ENCODE peak calls at places on chromosomes 5 and 9, in seven cellular contexts. D is sciatic nerve; F is activated CD8-positive, alpha-beta memory T cell treated with anti-CD3 and anti-CD28 coated beads for 4 hours; A is AG20443; M is CD8-positive, alpha-beta memory T cell; L is NAMALWA; H is Calu3. C is an unnamed sample.

GRCh38 chr5:14871573-14872069 is at the start of gene ANKH:
- DNase-seq in D (peak), F (peak), H (peak), A (peak), L (peak), M (peak), C (peak)

GRCh38 chr5:177611446-177612214 is 11.7 kb downstream of the B4GALT7 start:
- DNase-seq in L (no peak), A (no peak), M (no peak), H (no peak), F (no peak), D (peak), C (no peak)

GRCh38 chr5:63456279-63456678 is 506.0 kb downstream of the HTR1A start:
- DNase-seq in H (no peak), L (no peak), M (no peak), D (no peak), F (no peak), A (no peak), C (no peak)

GRCh38 chr5:34517249-34517648 is 138.9 kb upstream of the RAI14 start:
- DNase-seq in H (no peak), D (no peak), M (no peak), L (no peak), F (no peak), A (no peak), C (no peak)

GRCh38 chr5:175479125-175479881 is 943 bp downstream of the SFXN1 start:
- DNase-seq in L (no peak), D (no peak), M (no peak), A (no peak), H (no peak), F (no peak), C (no peak)

GRCh38 chr5:530001-530400 is 5.8 kb upstream of the SLC9A3 start:
- DNase-seq in F (no peak), M (no peak), A (no peak), D (no peak), H (no peak), L (peak), C (no peak)

GRCh38 chr9:121498487-121499176 is 1.0 kb downstream of the GGTA1 start:
- DNase-seq in H (peak), M (no peak), L (no peak), D (peak), F (no peak), A (peak), C (no peak)

GRCh38 chr5:125412561-125413535 is 666.4 kb upstream of the ZNF608 start:
- DNase-seq in F (no peak), L (peak), D (peak), A (peak), H (peak), M (no peak), C (no peak)

GRCh38 chr5:152007556-152007955 is 82.9 kb upstream of the GLRA1 start:
- DNase-seq in A (no peak), D (no peak), M (no peak), F (no peak), H (no peak), L (no peak), C (no peak)

GRCh38 chr5:150574818-150575537 is 65.5 kb upstream of the SYNPO start:
- DNase-seq in D (peak), H (no peak), L (no peak), A (no peak), F (no peak), M (no peak), C (no peak)

GRCh38 chr5:174190073-174190675 is 144.7 kb downstream of the NSG2 start:
- DNase-seq in M (no peak), H (no peak), F (no peak), L (peak), D (no peak), A (no peak), C (no peak)

GRCh38 chr5:67111779-67112178 is 84.8 kb downstream of the CD180 start:
- DNase-seq in M (no peak), L (no peak), F (no peak), A (no peak), H (no peak), D (no peak), C (no peak)

C was measured in naive thymus-derived CD4-positive, alpha-beta T cell.